ENCODE peak calls at places on chromosomes 2 and 18, in eight cellular contexts. One of them, this sample, is unnamed. For H3K27me3, the result is how much of the 10 kb centered on the place peaks cover.

GRCh38 chr2:140759431-140760156 is 1371.2 kb downstream of the LRP1B start:
- DNase-seq in suprapubic skin: no peak
- DNase-seq in GM12878: no peak
- DNase-seq in transverse colon: no peak
- DNase-seq in HCT116: no peak
- DNase-seq in breast epithelium: no peak
- DNase-seq in stomach: no peak
- DNase-seq in upper lobe of left lung: peak
- DNase-seq in this sample: no peak

GRCh38 chr2:165582863-165583506 is 113.5 kb downstream of the CSRNP3 start:
- DNase-seq in GM12878: no peak
- DNase-seq in HCT116: no peak
- DNase-seq in stomach: no peak
- DNase-seq in suprapubic skin: no peak
- DNase-seq in transverse colon: no peak
- DNase-seq in upper lobe of left lung: peak
- DNase-seq in breast epithelium: no peak
- DNase-seq in this sample: no peak

GRCh38 chr18:48159816-48160215 is 229.4 kb upstream of the SMAD2 start:
- DNase-seq in upper lobe of left lung: no peak
- DNase-seq in GM12878: no peak
- DNase-seq in suprapubic skin: no peak
- DNase-seq in HCT116: no peak
- DNase-seq in breast epithelium: no peak
- DNase-seq in stomach: no peak
- DNase-seq in transverse colon: no peak
- DNase-seq in this sample: no peak

GRCh38 chr18:74249181-74249968 is 42.4 kb downstream of the CYB5A start:
- DNase-seq in GM12878: no peak
- DNase-seq in HCT116: no peak
- DNase-seq in suprapubic skin: peak
- DNase-seq in stomach: no peak
- DNase-seq in upper lobe of left lung: peak
- DNase-seq in breast epithelium: no peak
- DNase-seq in transverse colon: no peak
- DNase-seq in this sample: no peak

GRCh38 chr2:100778812-100779450 is 41.0 kb upstream of the NPAS2 start:
- DNase-seq in stomach: no peak
- DNase-seq in upper lobe of left lung: no peak
- DNase-seq in breast epithelium: no peak
- DNase-seq in HCT116: no peak
- DNase-seq in suprapubic skin: no peak
- DNase-seq in GM12878: no peak
- DNase-seq in transverse colon: no peak
- DNase-seq in this sample: no peak

GRCh38 chr2:240429341-240429871 is 6.1 kb upstream of the GPC1 start:
- DNase-seq in HCT116: no peak
- DNase-seq in GM12878: no peak
- DNase-seq in stomach: peak
- DNase-seq in upper lobe of left lung: peak
- DNase-seq in breast epithelium: peak
- DNase-seq in transverse colon: no peak
- DNase-seq in suprapubic skin: peak
- DNase-seq in this sample: no peak

GRCh38 chr18:34947711-34948125 is 93.5 kb upstream of the MAPRE2 start:
- DNase-seq in upper lobe of left lung: no peak
- DNase-seq in suprapubic skin: no peak
- DNase-seq in stomach: no peak
- DNase-seq in GM12878: no peak
- DNase-seq in transverse colon: no peak
- DNase-seq in breast epithelium: no peak
- DNase-seq in HCT116: no peak
- DNase-seq in this sample: no peak

GRCh38 chr18:69885841-69886531 is 61.7 kb downstream of the CD226 start:
- DNase-seq in GM12878: peak
- DNase-seq in suprapubic skin: no peak
- DNase-seq in transverse colon: no peak
- DNase-seq in stomach: no peak
- DNase-seq in breast epithelium: no peak
- DNase-seq in HCT116: no peak
- DNase-seq in upper lobe of left lung: no peak
- DNase-seq in this sample: no peak

GRCh38 chr2:216064014-216064630 is 17.5 kb downstream of the PECR start:
- DNase-seq in upper lobe of left lung: no peak
- DNase-seq in transverse colon: no peak
- DNase-seq in breast epithelium: no peak
- DNase-seq in GM12878: no peak
- DNase-seq in stomach: no peak
- DNase-seq in suprapubic skin: no peak
- DNase-seq in HCT116: no peak
- DNase-seq in this sample: no peak

GRCh38 chr2:103159018-103159417 is 397.2 kb downstream of the TMEM182 start:
- DNase-seq in GM12878: no peak
- DNase-seq in breast epithelium: no peak
- DNase-seq in transverse colon: no peak
- DNase-seq in stomach: no peak
- DNase-seq in suprapubic skin: no peak
- DNase-seq in upper lobe of left lung: no peak
- DNase-seq in HCT116: no peak
- DNase-seq in this sample: no peak

GRCh38 chr18:58928401-58928800 is 63.7 kb downstream of the ZNF532 start:
- DNase-seq in breast epithelium: no peak
- DNase-seq in stomach: no peak
- DNase-seq in suprapubic skin: no peak
- DNase-seq in GM12878: no peak
- DNase-seq in HCT116: no peak
- DNase-seq in transverse colon: no peak
- DNase-seq in upper lobe of left lung: no peak
- DNase-seq in this sample: no peak

GRCh38 chr18:58934356-58934755 is 69.7 kb downstream of the ZNF532 start:
- DNase-seq in transverse colon: no peak
- DNase-seq in suprapubic skin: no peak
- DNase-seq in GM12878: no peak
- DNase-seq in breast epithelium: no peak
- DNase-seq in stomach: no peak
- DNase-seq in upper lobe of left lung: no peak
- DNase-seq in HCT116: no peak
- DNase-seq in this sample: no peak

GRCh38 chr18:58927659-58928058 is 63.0 kb downstream of the ZNF532 start:
- DNase-seq in upper lobe of left lung: no peak
- DNase-seq in GM12878: no peak
- DNase-seq in HCT116: no peak
- DNase-seq in stomach: no peak
- DNase-seq in suprapubic skin: no peak
- DNase-seq in transverse colon: no peak
- DNase-seq in breast epithelium: no peak
- DNase-seq in this sample: no peak

GRCh38 chr18:58924473-58924872 is 59.8 kb downstream of the ZNF532 start:
- DNase-seq in transverse colon: no peak
- DNase-seq in suprapubic skin: no peak
- DNase-seq in upper lobe of left lung: no peak
- DNase-seq in GM12878: no peak
- DNase-seq in stomach: no peak
- DNase-seq in HCT116: no peak
- DNase-seq in breast epithelium: no peak
- DNase-seq in this sample: no peak

GRCh38 chr18:58929206-58929605 is 64.5 kb downstream of the ZNF532 start:
- DNase-seq in breast epithelium: no peak
- DNase-seq in transverse colon: no peak
- DNase-seq in stomach: no peak
- DNase-seq in GM12878: no peak
- DNase-seq in upper lobe of left lung: no peak
- DNase-seq in HCT116: no peak
- DNase-seq in suprapubic skin: no peak
- DNase-seq in this sample: no peak
- TF ChIP-seq POLR2AphosphoS5 in breast epithelium: no peak
- TF ChIP-seq POLR2AphosphoS5 in transverse colon: no peak
- TF ChIP-seq POLR2AphosphoS5 in stomach: no peak
- TF ChIP-seq POLR2AphosphoS5 in GM12878: no peak
- TF ChIP-seq POLR2AphosphoS5 in upper lobe of left lung: no peak
- TF ChIP-seq POLR2AphosphoS5 in HCT116: no peak
- TF ChIP-seq POLR2AphosphoS5 in suprapubic skin: no peak
- TF ChIP-seq POLR2AphosphoS5 in this sample: no peak

GRCh38 chr2:96532641-96533291 is 3.8 kb upstream of the ARID5A start:
- DNase-seq in upper lobe of left lung: no peak
- DNase-seq in HCT116: no peak
- DNase-seq in GM12878: no peak
- DNase-seq in breast epithelium: no peak
- DNase-seq in transverse colon: no peak
- DNase-seq in stomach: no peak
- DNase-seq in suprapubic skin: no peak
- DNase-seq in this sample: peak

GRCh38 chr2:96531872-96532505 is 4.6 kb upstream of the ARID5A start:
- DNase-seq in stomach: peak
- DNase-seq in GM12878: peak
- DNase-seq in HCT116: peak
- DNase-seq in upper lobe of left lung: peak
- DNase-seq in transverse colon: peak
- DNase-seq in suprapubic skin: peak
- DNase-seq in breast epithelium: peak
- DNase-seq in this sample: peak

GRCh38 chr2:96534701-96535181 is 1.8 kb upstream of the ARID5A start:
- DNase-seq in HCT116: no peak
- DNase-seq in breast epithelium: no peak
- DNase-seq in stomach: no peak
- DNase-seq in transverse colon: no peak
- DNase-seq in suprapubic skin: peak
- DNase-seq in GM12878: no peak
- DNase-seq in upper lobe of left lung: no peak
- DNase-seq in this sample: peak

GRCh38 chr2:96534131-96534530 is 2.4 kb upstream of the ARID5A start:
- DNase-seq in suprapubic skin: no peak
- DNase-seq in HCT116: no peak
- DNase-seq in breast epithelium: no peak
- DNase-seq in upper lobe of left lung: no peak
- DNase-seq in transverse colon: no peak
- DNase-seq in GM12878: no peak
- DNase-seq in stomach: no peak
- DNase-seq in this sample: no peak

DNA sequence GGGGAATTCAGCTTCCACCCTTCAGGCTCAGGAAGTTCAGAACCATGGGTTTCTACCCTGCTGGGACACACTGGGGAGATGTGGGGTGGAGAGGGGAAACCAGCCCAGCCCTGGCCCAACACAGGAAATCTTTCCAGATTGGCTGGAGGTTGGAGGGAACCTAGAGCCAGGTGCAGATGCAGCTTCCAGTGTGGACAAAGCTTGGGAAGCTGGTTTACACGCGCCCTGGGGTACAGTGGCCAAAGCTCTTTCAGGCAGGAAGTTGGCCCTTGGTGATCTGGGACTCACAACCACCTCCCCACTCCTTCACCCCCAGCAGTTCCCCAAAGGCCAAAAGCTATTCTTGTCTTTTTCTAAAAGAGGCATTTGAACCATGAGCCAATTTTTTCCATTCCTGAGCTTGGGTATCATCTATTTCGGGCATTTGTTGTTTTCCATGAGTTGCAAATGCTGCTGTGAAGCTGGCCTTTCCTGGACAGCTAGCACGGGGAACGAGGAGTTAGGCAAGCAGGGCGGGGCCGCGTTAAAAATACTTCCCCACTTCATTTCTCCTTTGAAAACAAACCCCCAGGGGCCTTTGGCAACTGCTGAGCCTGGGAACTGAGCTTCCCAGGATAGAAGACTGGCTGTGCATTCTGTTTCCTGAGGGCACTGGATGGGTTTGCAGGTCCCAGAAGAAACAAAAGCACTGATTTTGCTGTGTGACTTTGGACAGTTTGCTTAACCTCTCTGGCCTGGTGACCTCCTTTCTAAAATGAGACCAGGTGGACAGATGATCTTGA is 3.1 kb upstream of the ARID5A start:
- DNase-seq in transverse colon: peak
- DNase-seq in suprapubic skin: peak
- DNase-seq in breast epithelium: peak
- DNase-seq in HCT116: no peak
- DNase-seq in stomach: peak
- DNase-seq in GM12878: no peak
- DNase-seq in upper lobe of left lung: peak
- DNase-seq in this sample: peak
- H3K27me3 ChIP-seq in transverse colon: under half
- H3K27me3 ChIP-seq in suprapubic skin: under half
- H3K27me3 ChIP-seq in breast epithelium: under half
- H3K27me3 ChIP-seq in HCT116: under half
- H3K27me3 ChIP-seq in stomach: under half
- H3K27me3 ChIP-seq in GM12878: under half
- H3K27me3 ChIP-seq in upper lobe of left lung: under half
- H3K27me3 ChIP-seq in this sample: under half

DNA sequence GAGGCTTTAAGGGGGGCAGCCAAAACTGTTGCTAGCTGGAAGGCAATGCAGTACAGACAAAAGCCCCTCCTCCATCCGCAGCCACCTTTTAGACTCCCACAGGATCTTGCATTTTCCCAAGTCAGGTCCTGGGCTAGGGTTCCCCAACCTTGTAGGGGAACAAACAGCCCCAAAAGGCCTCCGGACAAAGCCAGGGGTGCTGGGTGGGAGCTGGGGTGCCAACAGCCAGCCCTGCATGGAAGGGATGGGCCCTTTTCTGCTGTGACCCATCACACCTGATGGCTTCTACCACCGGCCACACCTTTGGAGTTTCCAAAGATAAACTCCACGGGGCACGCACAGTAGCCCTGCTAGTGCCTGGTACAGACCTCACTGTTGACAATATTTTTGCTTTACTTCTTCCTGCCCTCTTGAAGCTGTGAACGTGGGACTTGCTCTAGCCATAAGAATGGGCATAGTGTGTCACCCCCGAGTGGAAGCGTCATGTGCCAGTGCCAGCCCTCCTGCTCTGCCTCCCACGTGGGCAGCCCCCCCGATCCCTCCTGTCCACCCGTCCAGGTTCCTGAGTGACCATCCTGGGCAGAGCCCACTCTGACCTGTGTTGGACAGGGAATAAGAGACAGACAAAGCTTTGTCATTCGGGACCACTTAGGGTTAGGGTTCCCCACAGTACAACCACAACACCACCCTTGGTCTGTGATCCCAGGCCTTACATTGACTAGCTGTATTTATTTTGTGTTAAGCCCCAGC is 18.8 kb downstream of the TUBB6 start:
- DNase-seq in breast epithelium: no peak
- DNase-seq in HCT116: no peak
- DNase-seq in suprapubic skin: peak
- DNase-seq in stomach: no peak
- DNase-seq in transverse colon: no peak
- DNase-seq in GM12878: no peak
- DNase-seq in upper lobe of left lung: no peak
- DNase-seq in this sample: no peak
- TF ChIP-seq POLR2A in breast epithelium: no peak
- TF ChIP-seq POLR2A in HCT116: no peak
- TF ChIP-seq POLR2A in suprapubic skin: no peak
- TF ChIP-seq POLR2A in stomach: no peak
- TF ChIP-seq POLR2A in transverse colon: no peak
- TF ChIP-seq POLR2A in GM12878: peak
- TF ChIP-seq POLR2A in upper lobe of left lung: no peak
- TF ChIP-seq POLR2A in this sample: no peak

DNA sequence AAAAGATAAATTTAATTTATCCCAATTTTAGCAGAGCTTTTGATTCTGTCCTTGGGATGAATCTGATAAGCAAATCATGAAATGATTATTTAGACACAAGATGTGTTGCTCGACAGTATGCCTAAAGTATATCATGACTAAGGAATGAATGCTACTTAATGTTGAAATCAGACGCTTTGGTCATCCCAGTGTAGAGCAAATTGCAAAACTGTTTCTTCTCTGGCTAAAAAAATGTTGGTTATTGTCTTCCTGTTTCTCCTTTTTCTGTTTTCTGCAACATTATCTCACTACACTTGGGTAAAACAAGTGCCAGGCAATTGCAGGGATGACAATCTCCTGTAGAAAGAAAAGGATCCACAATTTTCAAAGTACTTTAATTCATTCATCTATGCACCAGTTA is 66.4 kb downstream of the BABAM2 start:
- DNase-seq in breast epithelium: no peak
- DNase-seq in suprapubic skin: no peak
- DNase-seq in transverse colon: no peak
- DNase-seq in upper lobe of left lung: no peak
- DNase-seq in HCT116: no peak
- DNase-seq in GM12878: no peak
- DNase-seq in stomach: no peak
- DNase-seq in this sample: no peak
- TF ChIP-seq POLR2AphosphoS5 in breast epithelium: no peak
- TF ChIP-seq POLR2AphosphoS5 in suprapubic skin: no peak
- TF ChIP-seq POLR2AphosphoS5 in transverse colon: no peak
- TF ChIP-seq POLR2AphosphoS5 in upper lobe of left lung: no peak
- TF ChIP-seq POLR2AphosphoS5 in HCT116: no peak
- TF ChIP-seq POLR2AphosphoS5 in GM12878: no peak
- TF ChIP-seq POLR2AphosphoS5 in stomach: no peak
- TF ChIP-seq POLR2AphosphoS5 in this sample: no peak

This sample was measured in spleen.